ENCODE peak calls at places on chromosomes 1 and 21, in six cellular contexts. P is adrenal gland, Q is lower leg skin, T is MCF 10A, W is mesothelial cell of epicardium, O is heart left ventricle. C is an unnamed sample.

GRCh38 chr1:59039551-59039950 is 255.7 kb upstream of the JUN start:
- DNase-seq in T (no peak), Q (peak), W (no peak), P (no peak), O (no peak), C (no peak)

GRCh38 chr1:235906436-235906835 is 39.7 kb upstream of the LYST start:
- DNase-seq in O (no peak), Q (no peak), T (no peak), W (no peak), P (no peak), C (no peak)

GRCh38 chr1:228177936-228178710 is 12.5 kb downstream of the IBA57 start:
- DNase-seq in Q (no peak), P (no peak), W (no peak), O (no peak), T (no peak), C (no peak)

GRCh38 chr1:202291961-202292712 is 49.6 kb downstream of the UBE2T start:
- DNase-seq in Q (no peak), T (peak), O (peak), W (no peak), P (peak), C (no peak)

GRCh38 chr21:43929217-43929971 is 64.4 kb downstream of the AGPAT3 start:
- DNase-seq in T (no peak), P (no peak), Q (no peak), W (no peak), O (peak), C (no peak)

GRCh38 chr21:16588433-16588860 is 858.7 kb downstream of the USP25 start:
- DNase-seq in O (peak), P (peak), T (peak), W (peak), Q (peak), C (peak)

GRCh38 chr1:41431490-41432350 is 52.8 kb downstream of the EDN2 start:
- DNase-seq in P (peak), W (peak), Q (no peak), O (peak), T (no peak), C (no peak)

GRCh38 chr1:197103295-197103694 is 36.2 kb upstream of the F13B start:
- DNase-seq in O (no peak), P (no peak), W (no peak), T (no peak), Q (no peak), C (no peak)

GRCh38 chr1:225817611-225818061 is 7.7 kb downstream of the EPHX1 start:
- DNase-seq in T (peak), O (peak), W (no peak), P (peak), Q (peak), C (no peak)

GRCh38 chr1:241411776-241412338 is 54.9 kb upstream of the RGS7 start:
- DNase-seq in W (no peak), O (no peak), T (no peak), Q (no peak), P (no peak), C (no peak)

GRCh38 chr1:8089535-8090228 is 63.6 kb upstream of the ERRFI1 start:
- DNase-seq in T (peak), P (no peak), W (no peak), O (no peak), Q (no peak), C (no peak)

GRCh38 chr1:240803151-240803550 is 191.2 kb upstream of the GREM2 start:
- DNase-seq in P (no peak), Q (no peak), O (no peak), W (no peak), T (peak), C (no peak)

GRCh38 chr1:219757890-219758289 is 145.0 kb upstream of the ZC3H11B start:
- DNase-seq in P (peak), O (peak), W (peak), Q (no peak), T (peak), C (no peak)

GRCh38 chr1:19010995-19011696 is 54.7 kb upstream of the IFFO2 start:
- DNase-seq in Q (peak), P (peak), O (no peak), T (peak), W (no peak), C (no peak)

GRCh38 chr1:81812712-81813111 is 12.0 kb downstream of the ADGRL2 start:
- DNase-seq in P (no peak), W (no peak), T (peak), O (no peak), Q (no peak), C (no peak)

GRCh38 chr1:47409311-47410085 is 6.6 kb upstream of the FOXE3 start:
- DNase-seq in O (no peak), W (peak), T (peak), Q (peak), P (no peak), C (no peak)

GRCh38 chr1:34970829-34971228 is 14.3 kb downstream of the TMEM35B start:
- DNase-seq in W (no peak), T (no peak), O (no peak), P (no peak), Q (no peak), C (no peak)

GRCh38 chr1:149997585-149998262 is 12.8 kb downstream of the OTUD7B start:
- DNase-seq in W (no peak), P (no peak), O (no peak), Q (no peak), T (no peak), C (no peak)

GRCh38 chr1:157157481-157158190 is 19.4 kb upstream of the ETV3 start:
- DNase-seq in Q (no peak), W (no peak), O (no peak), T (peak), P (no peak), C (no peak)

GRCh38 chr1:7043729-7044470 is 258.6 kb downstream of the CAMTA1 start:
- DNase-seq in Q (no peak), O (no peak), P (no peak), W (no peak), T (no peak), C (no peak)

GRCh38 chr1:98421098-98421460 is 240.4 kb upstream of the SNX7 start:
- DNase-seq in T (no peak), P (no peak), W (no peak), Q (no peak), O (no peak), C (no peak)

GRCh38 chr21:45525153-45525909 is 16.9 kb downstream of the SLC19A1 start:
- DNase-seq in O (peak), Q (no peak), P (peak), W (peak), T (no peak), C (no peak)

GRCh38 chr21:42807938-42808613 is 71.3 kb downstream of the WDR4 start:
- DNase-seq in T (no peak), P (no peak), W (no peak), Q (no peak), O (no peak), C (no peak)

GRCh38 chr1:220594356-220594755 is 66.4 kb downstream of the MARK1 start:
- DNase-seq in O (no peak), T (no peak), P (no peak), Q (no peak), W (no peak), C (no peak)

GRCh38 chr1:53450225-53450624 is 9.0 kb upstream of the DMRTB1 start:
- DNase-seq in W (no peak), P (no peak), O (no peak), Q (no peak), T (peak), C (no peak)

GRCh38 chr1:61962631-61963030 is 220.4 kb downstream of the PATJ start:
- DNase-seq in Q (no peak), P (no peak), T (no peak), O (no peak), W (no peak), C (no peak)

GRCh38 chr1:145964328-145965118 is at the start of the genes ANKRD34A and POLR3GL:
- DNase-seq in Q (peak), P (peak), W (peak), O (peak), T (peak), C (peak)

GRCh38 chr1:37034301-37035013 is at the start of gene GRIK3:
- DNase-seq in W (no peak), O (no peak), Q (no peak), T (no peak), P (no peak), C (no peak)

GRCh38 chr1:68010094-68010493 is 40.3 kb downstream of the DIRAS3 start:
- DNase-seq in Q (no peak), P (no peak), W (no peak), T (peak), O (no peak), C (no peak)
- TF ChIP-seq CTCF in Q (no peak), P (peak), W (no peak), T (peak), O (peak), C (peak)

GRCh38 chr1:208631057-208631456 is 386.9 kb upstream of the PLXNA2 start:
- DNase-seq in Q (no peak), P (no peak), O (no peak), T (no peak), W (no peak), C (no peak)
- TF ChIP-seq CTCF in Q (no peak), P (no peak), O (no peak), T (no peak), W (no peak), C (no peak)

DNA sequence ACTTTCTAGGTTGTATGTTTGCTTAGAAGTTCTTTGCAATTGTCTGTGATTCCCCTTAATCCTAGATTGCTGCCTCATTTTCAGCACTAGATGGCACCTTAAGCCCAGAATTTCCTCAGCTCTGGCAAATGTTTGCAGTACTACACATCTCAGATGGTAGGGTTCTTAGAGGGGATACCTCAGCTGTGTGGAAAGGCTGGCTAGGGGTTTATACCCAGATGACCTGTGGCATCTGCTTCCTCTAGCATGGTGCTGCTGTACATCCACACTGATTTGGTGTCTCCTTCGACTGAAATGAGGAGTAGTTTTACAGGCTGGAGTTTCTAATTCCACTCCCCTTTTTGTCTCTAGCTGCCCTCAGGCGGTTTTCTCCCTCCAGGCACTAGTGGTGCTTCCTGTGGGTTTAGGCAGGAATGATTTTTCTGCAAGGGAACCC is 23.5 kb downstream of the ASB17 start:
- DNase-seq in W (no peak), O (no peak), T (peak), Q (no peak), P (no peak), C (no peak)
- TF ChIP-seq CTCF in W (no peak), O (no peak), T (peak), Q (no peak), P (peak), C (peak)

GRCh38 chr1:181104790-181105133 is 16.3 kb downstream of the IER5 start:
- DNase-seq in W (peak), T (no peak), Q (no peak), O (no peak), P (peak), C (peak)
- TF ChIP-seq CTCF in W (no peak), T (peak), Q (no peak), O (no peak), P (peak), C (peak)

GRCh38 chr1:234724517-234725176 is 114.7 kb upstream of the IRF2BP2 start:
- DNase-seq in W (no peak), Q (no peak), O (peak), T (no peak), P (peak), C (no peak)

GRCh38 chr1:234725177-234726132 is 115.5 kb upstream of the IRF2BP2 start:
- DNase-seq in T (peak), P (peak), O (peak), Q (peak), W (no peak), C (no peak)

GRCh38 chr1:234727018-234727757 is 117.2 kb upstream of the IRF2BP2 start:
- DNase-seq in W (no peak), T (no peak), O (no peak), P (no peak), Q (no peak), C (no peak)

GRCh38 chr1:234728740-234729139 is 118.8 kb upstream of the IRF2BP2 start:
- DNase-seq in P (no peak), W (no peak), O (no peak), Q (no peak), T (no peak), C (no peak)

DNA sequence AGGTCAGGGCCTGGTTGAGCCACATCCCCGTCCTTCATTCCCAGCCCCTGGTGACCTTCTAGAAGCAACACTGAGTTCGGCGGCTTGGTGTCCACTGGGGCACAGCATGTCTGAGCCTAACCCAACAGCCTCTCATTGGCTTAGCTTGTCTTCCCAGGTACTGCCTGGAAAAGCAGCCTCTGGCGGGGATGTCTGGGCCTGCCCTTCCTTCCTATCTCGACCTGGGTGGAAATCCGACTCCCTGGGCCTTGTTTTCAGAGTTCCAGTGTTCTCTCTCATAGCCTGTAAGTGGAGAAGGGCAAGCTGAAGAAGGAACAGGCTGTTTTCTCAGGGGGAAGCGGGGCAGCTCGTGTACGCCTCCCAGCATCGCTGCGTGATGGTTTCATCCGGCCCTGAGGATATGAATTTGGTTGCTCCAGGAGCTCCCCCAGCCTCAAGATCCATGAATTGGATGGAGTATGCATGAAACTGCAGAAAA is 116.4 kb upstream of the IRF2BP2 start:
- DNase-seq in W (no peak), O (no peak), T (peak), P (no peak), Q (no peak), C (no peak)
- TF ChIP-seq CTCF in W (no peak), O (no peak), T (no peak), P (no peak), Q (no peak), C (no peak)

GRCh38 chr1:94325379-94326302 is 88.3 kb upstream of the ARHGAP29 start:
- DNase-seq in P (no peak), T (peak), Q (no peak), O (peak), W (no peak), C (no peak)

GRCh38 chr1:94324168-94324544 is 86.8 kb upstream of the ARHGAP29 start:
- DNase-seq in Q (no peak), W (no peak), P (no peak), T (peak), O (no peak), C (no peak)

GRCh38 chr1:94323311-94324167 is 86.2 kb upstream of the ARHGAP29 start:
- DNase-seq in O (no peak), P (no peak), W (no peak), Q (no peak), T (no peak), C (no peak)

GRCh38 chr1:94327001-94327685 is 89.8 kb upstream of the ARHGAP29 start:
- DNase-seq in O (peak), P (peak), Q (peak), T (no peak), W (no peak), C (no peak)

GRCh38 chr1:94326329-94326728 is 88.9 kb upstream of the ARHGAP29 start:
- DNase-seq in T (no peak), O (no peak), W (no peak), P (no peak), Q (no peak), C (no peak)
- TF ChIP-seq CTCF in T (no peak), O (no peak), W (no peak), P (no peak), Q (no peak), C (no peak)

C was measured in progenitor cell of endocrine pancreas.